ENCODE peak calls at places on chromosomes 3 and 15, in eight cellular contexts. One of them, this sample, is unnamed. For H3K4me1, the result is how much of the 10 kb centered on the place peaks cover.

GRCh38 chr15:63291507-63291906 is 14.1 kb downstream of the APH1B start:
- DNase-seq in body of pancreas: no peak
- DNase-seq in right atrium auricular region: no peak
- DNase-seq in fibroblast of lung: peak
- DNase-seq in A673: peak
- DNase-seq in RWPE2: no peak
- DNase-seq in foreskin keratinocyte: peak
- DNase-seq in neuronal stem cell: no peak
- DNase-seq in this sample: no peak

GRCh38 chr15:35243758-35244157 is 158.7 kb upstream of the NANOGP8 start:
- DNase-seq in body of pancreas: no peak
- DNase-seq in right atrium auricular region: no peak
- DNase-seq in fibroblast of lung: no peak
- DNase-seq in A673: no peak
- DNase-seq in RWPE2: no peak
- DNase-seq in foreskin keratinocyte: no peak
- DNase-seq in neuronal stem cell: no peak
- DNase-seq in this sample: no peak

GRCh38 chr3:43161684-43162512 is 56.0 kb upstream of the POMGNT2 start:
- DNase-seq in body of pancreas: no peak
- DNase-seq in right atrium auricular region: no peak
- DNase-seq in fibroblast of lung: peak
- DNase-seq in A673: peak
- DNase-seq in RWPE2: no peak
- DNase-seq in foreskin keratinocyte: no peak
- DNase-seq in neuronal stem cell: no peak
- DNase-seq in this sample: peak

GRCh38 chr3:141878812-141879211 is 2.4 kb downstream of the ATP1B3 start:
- DNase-seq in body of pancreas: no peak
- DNase-seq in right atrium auricular region: no peak
- DNase-seq in fibroblast of lung: peak
- DNase-seq in A673: peak
- DNase-seq in RWPE2: no peak
- DNase-seq in foreskin keratinocyte: no peak
- DNase-seq in neuronal stem cell: no peak
- DNase-seq in this sample: no peak

GRCh38 chr3:10437272-10437994 is 68.0 kb downstream of the ATP2B2 start:
- DNase-seq in body of pancreas: no peak
- DNase-seq in right atrium auricular region: no peak
- DNase-seq in fibroblast of lung: peak
- DNase-seq in A673: peak
- DNase-seq in RWPE2: no peak
- DNase-seq in foreskin keratinocyte: no peak
- DNase-seq in neuronal stem cell: no peak
- DNase-seq in this sample: no peak

GRCh38 chr3:64109438-64109837 is 86.1 kb upstream of the PSMD6 start:
- DNase-seq in body of pancreas: no peak
- DNase-seq in right atrium auricular region: no peak
- DNase-seq in fibroblast of lung: no peak
- DNase-seq in A673: no peak
- DNase-seq in RWPE2: no peak
- DNase-seq in foreskin keratinocyte: no peak
- DNase-seq in neuronal stem cell: no peak
- DNase-seq in this sample: no peak

GRCh38 chr3:186044973-186045372 is 63.9 kb downstream of the ETV5 start:
- DNase-seq in body of pancreas: peak
- DNase-seq in right atrium auricular region: no peak
- DNase-seq in fibroblast of lung: peak
- DNase-seq in A673: no peak
- DNase-seq in RWPE2: no peak
- DNase-seq in foreskin keratinocyte: no peak
- DNase-seq in neuronal stem cell: peak
- DNase-seq in this sample: peak

GRCh38 chr3:46880884-46881818 is 3.6 kb downstream of the PTH1R start:
- DNase-seq in body of pancreas: no peak
- DNase-seq in right atrium auricular region: no peak
- DNase-seq in fibroblast of lung: no peak
- DNase-seq in A673: no peak
- DNase-seq in RWPE2: no peak
- DNase-seq in foreskin keratinocyte: no peak
- DNase-seq in neuronal stem cell: no peak
- DNase-seq in this sample: peak

GRCh38 chr3:189978753-189979152 is 141.9 kb downstream of the P3H2 start:
- DNase-seq in body of pancreas: no peak
- DNase-seq in right atrium auricular region: no peak
- DNase-seq in fibroblast of lung: peak
- DNase-seq in A673: no peak
- DNase-seq in RWPE2: no peak
- DNase-seq in foreskin keratinocyte: no peak
- DNase-seq in neuronal stem cell: no peak
- DNase-seq in this sample: no peak

GRCh38 chr15:77071338-77072223 is 672 bp upstream of the TSPAN3 start:
- DNase-seq in body of pancreas: no peak
- DNase-seq in right atrium auricular region: no peak
- DNase-seq in fibroblast of lung: no peak
- DNase-seq in A673: no peak
- DNase-seq in RWPE2: no peak
- DNase-seq in foreskin keratinocyte: no peak
- DNase-seq in neuronal stem cell: no peak
- DNase-seq in this sample: no peak

GRCh38 chr3:141083831-141084624 is 32.9 kb downstream of the SPSB4 start:
- DNase-seq in body of pancreas: no peak
- DNase-seq in right atrium auricular region: no peak
- DNase-seq in fibroblast of lung: no peak
- DNase-seq in A673: no peak
- DNase-seq in RWPE2: no peak
- DNase-seq in foreskin keratinocyte: no peak
- DNase-seq in neuronal stem cell: peak
- DNase-seq in this sample: no peak

GRCh38 chr15:99211926-99212325 is 37.5 kb downstream of the TTC23 start:
- DNase-seq in body of pancreas: no peak
- DNase-seq in right atrium auricular region: no peak
- DNase-seq in fibroblast of lung: peak
- DNase-seq in A673: no peak
- DNase-seq in RWPE2: no peak
- DNase-seq in foreskin keratinocyte: no peak
- DNase-seq in neuronal stem cell: no peak
- DNase-seq in this sample: no peak

DNA sequence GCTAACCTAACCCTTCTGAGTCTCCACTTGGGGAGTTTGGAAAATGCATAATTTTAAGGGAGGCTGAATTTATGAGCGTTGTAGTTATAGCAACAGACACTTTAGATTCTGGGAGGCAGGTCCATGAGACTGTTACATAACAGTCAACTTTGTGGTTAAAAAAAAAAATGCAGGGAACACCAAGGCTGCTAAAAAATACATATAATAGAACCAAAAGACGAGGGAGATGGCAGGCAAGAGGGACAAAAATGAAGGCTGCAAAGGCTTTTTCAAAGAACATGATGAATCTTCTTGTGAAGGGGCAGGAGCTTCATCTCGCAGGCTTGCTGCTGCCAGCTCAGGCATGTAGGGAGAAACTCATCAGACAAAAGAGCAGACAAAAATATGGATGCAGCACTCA is 244.0 kb downstream of the SHQ1 start:
- DNase-seq in body of pancreas: no peak
- DNase-seq in right atrium auricular region: no peak
- DNase-seq in fibroblast of lung: no peak
- DNase-seq in A673: no peak
- DNase-seq in RWPE2: no peak
- DNase-seq in foreskin keratinocyte: no peak
- DNase-seq in neuronal stem cell: no peak
- DNase-seq in this sample: no peak
- H3K4me1 ChIP-seq in body of pancreas: under half
- H3K4me1 ChIP-seq in right atrium auricular region: under half
- H3K4me1 ChIP-seq in fibroblast of lung: under half
- H3K4me1 ChIP-seq in A673: under half
- H3K4me1 ChIP-seq in RWPE2: under half
- H3K4me1 ChIP-seq in foreskin keratinocyte: under half
- H3K4me1 ChIP-seq in neuronal stem cell: under half
- H3K4me1 ChIP-seq in this sample: under half

GRCh38 chr3:188278717-188279324 is 124.9 kb downstream of the LPP start:
- DNase-seq in body of pancreas: no peak
- DNase-seq in right atrium auricular region: no peak
- DNase-seq in fibroblast of lung: no peak
- DNase-seq in A673: no peak
- DNase-seq in RWPE2: no peak
- DNase-seq in foreskin keratinocyte: no peak
- DNase-seq in neuronal stem cell: no peak
- DNase-seq in this sample: no peak

GRCh38 chr3:188276366-188276765 is 122.4 kb downstream of the LPP start:
- DNase-seq in body of pancreas: no peak
- DNase-seq in right atrium auricular region: no peak
- DNase-seq in fibroblast of lung: no peak
- DNase-seq in A673: no peak
- DNase-seq in RWPE2: no peak
- DNase-seq in foreskin keratinocyte: no peak
- DNase-seq in neuronal stem cell: no peak
- DNase-seq in this sample: no peak

GRCh38 chr3:188282871-188283270 is 128.9 kb downstream of the LPP start:
- DNase-seq in body of pancreas: no peak
- DNase-seq in right atrium auricular region: no peak
- DNase-seq in fibroblast of lung: no peak
- DNase-seq in A673: no peak
- DNase-seq in RWPE2: no peak
- DNase-seq in foreskin keratinocyte: no peak
- DNase-seq in neuronal stem cell: no peak
- DNase-seq in this sample: no peak

GRCh38 chr3:188280627-188281026 is 126.7 kb downstream of the LPP start:
- DNase-seq in body of pancreas: no peak
- DNase-seq in right atrium auricular region: no peak
- DNase-seq in fibroblast of lung: peak
- DNase-seq in A673: no peak
- DNase-seq in RWPE2: no peak
- DNase-seq in foreskin keratinocyte: no peak
- DNase-seq in neuronal stem cell: no peak
- DNase-seq in this sample: no peak

DNA sequence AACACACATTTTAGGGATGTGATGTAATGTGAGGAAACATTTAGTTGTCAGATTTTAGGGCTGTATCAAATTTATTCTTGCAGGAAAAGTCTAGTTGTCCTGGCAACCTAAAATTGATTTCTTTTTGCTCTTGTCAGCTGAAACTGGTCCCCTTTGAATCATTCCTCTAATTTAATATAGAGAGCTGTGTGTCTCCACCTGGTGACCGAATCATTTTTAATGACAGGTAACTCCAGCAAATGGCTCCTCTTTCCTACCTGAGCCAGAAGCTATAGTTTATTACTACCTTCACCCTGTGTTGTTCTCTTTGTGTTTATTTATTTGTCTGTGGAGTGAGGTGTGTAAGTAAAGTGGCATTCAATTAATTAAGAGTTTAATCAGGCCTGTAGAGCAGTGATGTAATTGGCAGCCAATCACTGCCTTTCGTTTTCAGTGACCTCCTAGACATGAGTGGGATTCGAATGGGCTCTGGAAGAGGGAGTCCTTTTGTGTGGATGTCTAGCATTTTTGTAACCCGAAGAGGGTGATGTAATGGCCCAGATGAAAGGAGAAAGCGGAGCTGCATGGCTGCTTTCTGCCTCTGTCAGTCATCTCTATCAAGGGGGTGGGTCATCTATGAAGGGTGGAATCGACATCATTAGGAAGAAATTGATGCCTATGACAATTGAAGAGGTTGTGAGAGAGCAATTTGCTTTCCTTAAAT is 125.9 kb downstream of the LPP start:
- DNase-seq in body of pancreas: no peak
- DNase-seq in right atrium auricular region: no peak
- DNase-seq in fibroblast of lung: peak
- DNase-seq in A673: no peak
- DNase-seq in RWPE2: no peak
- DNase-seq in foreskin keratinocyte: no peak
- DNase-seq in neuronal stem cell: no peak
- DNase-seq in this sample: no peak
- H3K4me1 ChIP-seq in body of pancreas: under half
- H3K4me1 ChIP-seq in right atrium auricular region: under half
- H3K4me1 ChIP-seq in fibroblast of lung: under half
- H3K4me1 ChIP-seq in A673: under half
- H3K4me1 ChIP-seq in RWPE2: under half
- H3K4me1 ChIP-seq in foreskin keratinocyte: under half
- H3K4me1 ChIP-seq in neuronal stem cell: under half
- H3K4me1 ChIP-seq in this sample: under half

GRCh38 chr3:195156286-195156890 is 114.6 kb downstream of the XXYLT1 start:
- DNase-seq in body of pancreas: no peak
- DNase-seq in right atrium auricular region: no peak
- DNase-seq in fibroblast of lung: no peak
- DNase-seq in A673: no peak
- DNase-seq in RWPE2: no peak
- DNase-seq in foreskin keratinocyte: no peak
- DNase-seq in neuronal stem cell: no peak
- DNase-seq in this sample: no peak
- H3K4me1 ChIP-seq in body of pancreas: under half
- H3K4me1 ChIP-seq in right atrium auricular region: under half
- H3K4me1 ChIP-seq in fibroblast of lung: half or more
- H3K4me1 ChIP-seq in A673: half or more
- H3K4me1 ChIP-seq in RWPE2: under half
- H3K4me1 ChIP-seq in foreskin keratinocyte: under half
- H3K4me1 ChIP-seq in neuronal stem cell: under half
- H3K4me1 ChIP-seq in this sample: under half

GRCh38 chr3:16456784-16457415 is 56.6 kb downstream of the RFTN1 start:
- DNase-seq in body of pancreas: no peak
- DNase-seq in right atrium auricular region: no peak
- DNase-seq in fibroblast of lung: peak
- DNase-seq in A673: no peak
- DNase-seq in RWPE2: no peak
- DNase-seq in foreskin keratinocyte: no peak
- DNase-seq in neuronal stem cell: no peak
- DNase-seq in this sample: no peak

GRCh38 chr3:16460273-16460672 is 53.2 kb downstream of the RFTN1 start:
- DNase-seq in body of pancreas: no peak
- DNase-seq in right atrium auricular region: no peak
- DNase-seq in fibroblast of lung: no peak
- DNase-seq in A673: no peak
- DNase-seq in RWPE2: no peak
- DNase-seq in foreskin keratinocyte: no peak
- DNase-seq in neuronal stem cell: no peak
- DNase-seq in this sample: no peak

GRCh38 chr3:16452265-16452664 is 61.2 kb downstream of the RFTN1 start:
- DNase-seq in body of pancreas: no peak
- DNase-seq in right atrium auricular region: no peak
- DNase-seq in fibroblast of lung: peak
- DNase-seq in A673: no peak
- DNase-seq in RWPE2: no peak
- DNase-seq in foreskin keratinocyte: no peak
- DNase-seq in neuronal stem cell: no peak
- DNase-seq in this sample: no peak

GRCh38 chr3:16455001-16455400 is 58.5 kb downstream of the RFTN1 start:
- DNase-seq in body of pancreas: no peak
- DNase-seq in right atrium auricular region: no peak
- DNase-seq in fibroblast of lung: no peak
- DNase-seq in A673: no peak
- DNase-seq in RWPE2: no peak
- DNase-seq in foreskin keratinocyte: no peak
- DNase-seq in neuronal stem cell: no peak
- DNase-seq in this sample: no peak

GRCh38 chr3:16455946-16456345 is 57.6 kb downstream of the RFTN1 start:
- DNase-seq in body of pancreas: no peak
- DNase-seq in right atrium auricular region: no peak
- DNase-seq in fibroblast of lung: no peak
- DNase-seq in A673: no peak
- DNase-seq in RWPE2: no peak
- DNase-seq in foreskin keratinocyte: no peak
- DNase-seq in neuronal stem cell: no peak
- DNase-seq in this sample: peak
- H3K4me1 ChIP-seq in body of pancreas: under half
- H3K4me1 ChIP-seq in right atrium auricular region: under half
- H3K4me1 ChIP-seq in fibroblast of lung: under half
- H3K4me1 ChIP-seq in A673: under half
- H3K4me1 ChIP-seq in RWPE2: under half
- H3K4me1 ChIP-seq in foreskin keratinocyte: under half
- H3K4me1 ChIP-seq in neuronal stem cell: under half
- H3K4me1 ChIP-seq in this sample: under half